ENCODE peak calls at places on chromosomes 16 and 17, in nine cellular contexts. One of them, this sample, is unnamed.

GRCh38 chr16:16127469-16128116 is 95.7 kb downstream of the ABCC6 start:
- DNase-seq in activated CD4-positive, alpha-beta T cell treated with anti-CD3 and anti-CD28 coated beads for 4 hours: peak; percentile 56
- DNase-seq in head of caudate nucleus: peak; percentile 87
- DNase-seq in activated CD8-positive, alpha-beta T cell treated with anti-CD3 and anti-CD28 coated beads, Interleukin-2, amount 10 ng/mL, durations not matched to agents 7 days and 5 days: peak; percentile 80
- DNase-seq in GM23338: peak; percentile 93
- DNase-seq in T-helper 22 cell: peak; percentile 18
- DNase-seq in cardiac muscle cell: peak; percentile 83
- DNase-seq in kidney epithelial cell: no peak
- DNase-seq in stimulated activated CD4-positive, alpha-beta T cell treated with anti-CD3 and anti-CD28 coated beads, Interleukin-15, amount 100 ng/mL, for 1 hour: peak; percentile 29
- DNase-seq in this sample: peak; percentile 82

GRCh38 chr16:84308120-84308519 is 13.4 kb downstream of the WFDC1 start:
- DNase-seq in activated CD4-positive, alpha-beta T cell treated with anti-CD3 and anti-CD28 coated beads for 4 hours: no peak
- DNase-seq in head of caudate nucleus: peak; percentile 80
- DNase-seq in activated CD8-positive, alpha-beta T cell treated with anti-CD3 and anti-CD28 coated beads, Interleukin-2, amount 10 ng/mL, durations not matched to agents 7 days and 5 days: no peak
- DNase-seq in GM23338: peak; percentile 88
- DNase-seq in T-helper 22 cell: no peak
- DNase-seq in cardiac muscle cell: peak; percentile 84
- DNase-seq in kidney epithelial cell: no peak
- DNase-seq in stimulated activated CD4-positive, alpha-beta T cell treated with anti-CD3 and anti-CD28 coated beads, Interleukin-15, amount 100 ng/mL, for 1 hour: no peak
- DNase-seq in this sample: peak; percentile 79

GRCh38 chr17:80968602-80969029 is 23.0 kb upstream of the CHMP6 start:
- DNase-seq in activated CD4-positive, alpha-beta T cell treated with anti-CD3 and anti-CD28 coated beads for 4 hours: no peak
- DNase-seq in head of caudate nucleus: peak; percentile 78
- DNase-seq in activated CD8-positive, alpha-beta T cell treated with anti-CD3 and anti-CD28 coated beads, Interleukin-2, amount 10 ng/mL, durations not matched to agents 7 days and 5 days: no peak
- DNase-seq in GM23338: no peak
- DNase-seq in T-helper 22 cell: no peak
- DNase-seq in cardiac muscle cell: no peak
- DNase-seq in kidney epithelial cell: no peak
- DNase-seq in stimulated activated CD4-positive, alpha-beta T cell treated with anti-CD3 and anti-CD28 coated beads, Interleukin-15, amount 100 ng/mL, for 1 hour: no peak
- DNase-seq in this sample: no peak

GRCh38 chr16:7363397-7364053 is 30.9 kb downstream of the RBFOX1 start:
- DNase-seq in activated CD4-positive, alpha-beta T cell treated with anti-CD3 and anti-CD28 coated beads for 4 hours: no peak
- DNase-seq in head of caudate nucleus: no peak
- DNase-seq in activated CD8-positive, alpha-beta T cell treated with anti-CD3 and anti-CD28 coated beads, Interleukin-2, amount 10 ng/mL, durations not matched to agents 7 days and 5 days: no peak
- DNase-seq in GM23338: no peak
- DNase-seq in T-helper 22 cell: no peak
- DNase-seq in cardiac muscle cell: peak; percentile 11
- DNase-seq in kidney epithelial cell: no peak
- DNase-seq in stimulated activated CD4-positive, alpha-beta T cell treated with anti-CD3 and anti-CD28 coated beads, Interleukin-15, amount 100 ng/mL, for 1 hour: no peak
- DNase-seq in this sample: no peak

GRCh38 chr16:4213721-4214120 is 28.2 kb downstream of the SRL start:
- DNase-seq in activated CD4-positive, alpha-beta T cell treated with anti-CD3 and anti-CD28 coated beads for 4 hours: no peak
- DNase-seq in head of caudate nucleus: no peak
- DNase-seq in activated CD8-positive, alpha-beta T cell treated with anti-CD3 and anti-CD28 coated beads, Interleukin-2, amount 10 ng/mL, durations not matched to agents 7 days and 5 days: no peak
- DNase-seq in GM23338: no peak
- DNase-seq in T-helper 22 cell: no peak
- DNase-seq in cardiac muscle cell: no peak
- DNase-seq in kidney epithelial cell: peak; percentile 10
- DNase-seq in stimulated activated CD4-positive, alpha-beta T cell treated with anti-CD3 and anti-CD28 coated beads, Interleukin-15, amount 100 ng/mL, for 1 hour: no peak
- DNase-seq in this sample: no peak

GRCh38 chr17:44623070-44623725 is 33.1 kb upstream of the MEIOC start:
- DNase-seq in activated CD4-positive, alpha-beta T cell treated with anti-CD3 and anti-CD28 coated beads for 4 hours: no peak
- DNase-seq in head of caudate nucleus: no peak
- DNase-seq in activated CD8-positive, alpha-beta T cell treated with anti-CD3 and anti-CD28 coated beads, Interleukin-2, amount 10 ng/mL, durations not matched to agents 7 days and 5 days: no peak
- DNase-seq in GM23338: peak; percentile 70
- DNase-seq in T-helper 22 cell: no peak
- DNase-seq in cardiac muscle cell: no peak
- DNase-seq in kidney epithelial cell: no peak
- DNase-seq in stimulated activated CD4-positive, alpha-beta T cell treated with anti-CD3 and anti-CD28 coated beads, Interleukin-15, amount 100 ng/mL, for 1 hour: no peak
- DNase-seq in this sample: no peak

GRCh38 chr17:67718325-67718941 is 697 bp downstream of the NOL11 start:
- DNase-seq in activated CD4-positive, alpha-beta T cell treated with anti-CD3 and anti-CD28 coated beads for 4 hours: no peak
- DNase-seq in head of caudate nucleus: no peak
- DNase-seq in activated CD8-positive, alpha-beta T cell treated with anti-CD3 and anti-CD28 coated beads, Interleukin-2, amount 10 ng/mL, durations not matched to agents 7 days and 5 days: no peak
- DNase-seq in GM23338: peak; percentile 53
- DNase-seq in T-helper 22 cell: peak; percentile 2
- DNase-seq in cardiac muscle cell: no peak
- DNase-seq in kidney epithelial cell: no peak
- DNase-seq in stimulated activated CD4-positive, alpha-beta T cell treated with anti-CD3 and anti-CD28 coated beads, Interleukin-15, amount 100 ng/mL, for 1 hour: no peak
- DNase-seq in this sample: no peak

GRCh38 chr17:18031955-18032354 is 7.0 kb downstream of the ATPAF2 start:
- DNase-seq in activated CD4-positive, alpha-beta T cell treated with anti-CD3 and anti-CD28 coated beads for 4 hours: no peak
- DNase-seq in head of caudate nucleus: no peak
- DNase-seq in activated CD8-positive, alpha-beta T cell treated with anti-CD3 and anti-CD28 coated beads, Interleukin-2, amount 10 ng/mL, durations not matched to agents 7 days and 5 days: no peak
- DNase-seq in GM23338: no peak
- DNase-seq in T-helper 22 cell: no peak
- DNase-seq in cardiac muscle cell: no peak
- DNase-seq in kidney epithelial cell: no peak
- DNase-seq in stimulated activated CD4-positive, alpha-beta T cell treated with anti-CD3 and anti-CD28 coated beads, Interleukin-15, amount 100 ng/mL, for 1 hour: no peak
- DNase-seq in this sample: no peak

GRCh38 chr17:51434434-51435170 is 174.3 kb downstream of the UTP18 start:
- DNase-seq in activated CD4-positive, alpha-beta T cell treated with anti-CD3 and anti-CD28 coated beads for 4 hours: no peak
- DNase-seq in head of caudate nucleus: peak; percentile 77
- DNase-seq in activated CD8-positive, alpha-beta T cell treated with anti-CD3 and anti-CD28 coated beads, Interleukin-2, amount 10 ng/mL, durations not matched to agents 7 days and 5 days: no peak
- DNase-seq in GM23338: no peak
- DNase-seq in T-helper 22 cell: no peak
- DNase-seq in cardiac muscle cell: no peak
- DNase-seq in kidney epithelial cell: no peak
- DNase-seq in stimulated activated CD4-positive, alpha-beta T cell treated with anti-CD3 and anti-CD28 coated beads, Interleukin-15, amount 100 ng/mL, for 1 hour: no peak
- DNase-seq in this sample: no peak

GRCh38 chr17:56471661-56472060 is 121.8 kb upstream of the NOG start:
- DNase-seq in activated CD4-positive, alpha-beta T cell treated with anti-CD3 and anti-CD28 coated beads for 4 hours: no peak
- DNase-seq in head of caudate nucleus: no peak
- DNase-seq in activated CD8-positive, alpha-beta T cell treated with anti-CD3 and anti-CD28 coated beads, Interleukin-2, amount 10 ng/mL, durations not matched to agents 7 days and 5 days: no peak
- DNase-seq in GM23338: no peak
- DNase-seq in T-helper 22 cell: no peak
- DNase-seq in cardiac muscle cell: no peak
- DNase-seq in kidney epithelial cell: no peak
- DNase-seq in stimulated activated CD4-positive, alpha-beta T cell treated with anti-CD3 and anti-CD28 coated beads, Interleukin-15, amount 100 ng/mL, for 1 hour: no peak
- DNase-seq in this sample: no peak

GRCh38 chr17:60604686-60605334 is 4.8 kb downstream of the PPM1D start:
- DNase-seq in activated CD4-positive, alpha-beta T cell treated with anti-CD3 and anti-CD28 coated beads for 4 hours: no peak
- DNase-seq in head of caudate nucleus: no peak
- DNase-seq in activated CD8-positive, alpha-beta T cell treated with anti-CD3 and anti-CD28 coated beads, Interleukin-2, amount 10 ng/mL, durations not matched to agents 7 days and 5 days: no peak
- DNase-seq in GM23338: no peak
- DNase-seq in T-helper 22 cell: no peak
- DNase-seq in cardiac muscle cell: no peak
- DNase-seq in kidney epithelial cell: peak; percentile 73
- DNase-seq in stimulated activated CD4-positive, alpha-beta T cell treated with anti-CD3 and anti-CD28 coated beads, Interleukin-15, amount 100 ng/mL, for 1 hour: no peak
- DNase-seq in this sample: no peak

GRCh38 chr17:77222356-77222755 is 81.6 kb downstream of the SEC14L1 start:
- DNase-seq in activated CD4-positive, alpha-beta T cell treated with anti-CD3 and anti-CD28 coated beads for 4 hours: no peak
- DNase-seq in head of caudate nucleus: no peak
- DNase-seq in activated CD8-positive, alpha-beta T cell treated with anti-CD3 and anti-CD28 coated beads, Interleukin-2, amount 10 ng/mL, durations not matched to agents 7 days and 5 days: no peak
- DNase-seq in GM23338: no peak
- DNase-seq in T-helper 22 cell: no peak
- DNase-seq in cardiac muscle cell: no peak
- DNase-seq in kidney epithelial cell: no peak
- DNase-seq in stimulated activated CD4-positive, alpha-beta T cell treated with anti-CD3 and anti-CD28 coated beads, Interleukin-15, amount 100 ng/mL, for 1 hour: no peak
- DNase-seq in this sample: no peak

GRCh38 chr17:67200727-67201301 is 44.2 kb downstream of the HELZ start:
- DNase-seq in activated CD4-positive, alpha-beta T cell treated with anti-CD3 and anti-CD28 coated beads for 4 hours: no peak
- DNase-seq in head of caudate nucleus: no peak
- DNase-seq in activated CD8-positive, alpha-beta T cell treated with anti-CD3 and anti-CD28 coated beads, Interleukin-2, amount 10 ng/mL, durations not matched to agents 7 days and 5 days: no peak
- DNase-seq in GM23338: peak; percentile 58
- DNase-seq in T-helper 22 cell: no peak
- DNase-seq in cardiac muscle cell: no peak
- DNase-seq in kidney epithelial cell: no peak
- DNase-seq in stimulated activated CD4-positive, alpha-beta T cell treated with anti-CD3 and anti-CD28 coated beads, Interleukin-15, amount 100 ng/mL, for 1 hour: no peak
- DNase-seq in this sample: no peak

GRCh38 chr16:78108451-78108850 is 9.0 kb downstream of the WWOX start:
- DNase-seq in activated CD4-positive, alpha-beta T cell treated with anti-CD3 and anti-CD28 coated beads for 4 hours: no peak
- DNase-seq in head of caudate nucleus: no peak
- DNase-seq in activated CD8-positive, alpha-beta T cell treated with anti-CD3 and anti-CD28 coated beads, Interleukin-2, amount 10 ng/mL, durations not matched to agents 7 days and 5 days: no peak
- DNase-seq in GM23338: no peak
- DNase-seq in T-helper 22 cell: no peak
- DNase-seq in cardiac muscle cell: no peak
- DNase-seq in kidney epithelial cell: no peak
- DNase-seq in stimulated activated CD4-positive, alpha-beta T cell treated with anti-CD3 and anti-CD28 coated beads, Interleukin-15, amount 100 ng/mL, for 1 hour: no peak
- DNase-seq in this sample: no peak

GRCh38 chr17:1829189-1829578 is 518 bp downstream of the SMYD4 start:
- DNase-seq in activated CD4-positive, alpha-beta T cell treated with anti-CD3 and anti-CD28 coated beads for 4 hours: no peak
- DNase-seq in head of caudate nucleus: peak; percentile 45
- DNase-seq in activated CD8-positive, alpha-beta T cell treated with anti-CD3 and anti-CD28 coated beads, Interleukin-2, amount 10 ng/mL, durations not matched to agents 7 days and 5 days: peak; percentile 25
- DNase-seq in GM23338: peak; percentile 53
- DNase-seq in T-helper 22 cell: no peak
- DNase-seq in cardiac muscle cell: no peak
- DNase-seq in kidney epithelial cell: no peak
- DNase-seq in stimulated activated CD4-positive, alpha-beta T cell treated with anti-CD3 and anti-CD28 coated beads, Interleukin-15, amount 100 ng/mL, for 1 hour: no peak
- DNase-seq in this sample: peak; percentile 23

GRCh38 chr17:17072546-17072945 is 30.3 kb downstream of the MPRIP start:
- DNase-seq in activated CD4-positive, alpha-beta T cell treated with anti-CD3 and anti-CD28 coated beads for 4 hours: no peak
- DNase-seq in head of caudate nucleus: no peak
- DNase-seq in activated CD8-positive, alpha-beta T cell treated with anti-CD3 and anti-CD28 coated beads, Interleukin-2, amount 10 ng/mL, durations not matched to agents 7 days and 5 days: no peak
- DNase-seq in GM23338: no peak
- DNase-seq in T-helper 22 cell: no peak
- DNase-seq in cardiac muscle cell: no peak
- DNase-seq in kidney epithelial cell: no peak
- DNase-seq in stimulated activated CD4-positive, alpha-beta T cell treated with anti-CD3 and anti-CD28 coated beads, Interleukin-15, amount 100 ng/mL, for 1 hour: no peak
- DNase-seq in this sample: no peak

GRCh38 chr17:39701012-39701783 is 1.3 kb downstream of the ERBB2 start:
- DNase-seq in activated CD4-positive, alpha-beta T cell treated with anti-CD3 and anti-CD28 coated beads for 4 hours: no peak
- DNase-seq in head of caudate nucleus: no peak
- DNase-seq in activated CD8-positive, alpha-beta T cell treated with anti-CD3 and anti-CD28 coated beads, Interleukin-2, amount 10 ng/mL, durations not matched to agents 7 days and 5 days: no peak
- DNase-seq in GM23338: peak; percentile 56
- DNase-seq in T-helper 22 cell: no peak
- DNase-seq in cardiac muscle cell: no peak
- DNase-seq in kidney epithelial cell: no peak
- DNase-seq in stimulated activated CD4-positive, alpha-beta T cell treated with anti-CD3 and anti-CD28 coated beads, Interleukin-15, amount 100 ng/mL, for 1 hour: no peak
- DNase-seq in this sample: no peak